ENCODE peak calls at places on chromosomes 4 and X, in seven cellular contexts. N is HCT116, H is K562, R is A549, T is H1, E is IMR-90, Z is GM12878. S is an unnamed sample.

GRCh38 chrX:10529344-10529743 is 91.0 kb downstream of the MID1 start:
- DNase-seq in N (no peak), H (no peak), R (no peak), T (no peak), E (peak), Z (no peak), S (no peak)

GRCh38 chr4:6342530-6343293 is 73.1 kb downstream of the WFS1 start:
- DNase-seq in N (no peak), H (no peak), R (peak), T (no peak), E (peak), Z (no peak), S (no peak)

GRCh38 chr4:171924761-171925376 is 111.7 kb downstream of the GALNTL6 start:
- DNase-seq in N (no peak), H (no peak), R (no peak), T (no peak), E (no peak), Z (no peak), S (no peak)

GRCh38 chr4:6942238-6942800 is 32.7 kb downstream of the TBC1D14 start:
- DNase-seq in N (peak), H (peak), R (peak), T (no peak), E (peak), Z (peak), S (no peak)

GRCh38 chr4:41538017-41538733 is at the start of gene LIMCH1:
- DNase-seq in N (no peak), H (no peak), R (peak), T (peak), E (no peak), Z (no peak), S (no peak)

GRCh38 chr4:181962321-181962720 is 280.9 kb upstream of the TENM3 start:
- DNase-seq in N (no peak), H (no peak), R (no peak), T (no peak), E (no peak), Z (no peak), S (no peak)

GRCh38 chrX:38332505-38332904 is 5.2 kb upstream of the RPGR start:
- DNase-seq in N (no peak), H (no peak), R (no peak), T (no peak), E (no peak), Z (peak), S (no peak)

GRCh38 chrX:137194164-137194563 is 160.4 kb upstream of the GPR101 start:
- DNase-seq in N (peak), H (peak), R (peak), T (peak), E (peak), Z (peak), S (peak)

GRCh38 chr4:89420507-89420906 is 112.9 kb upstream of the GPRIN3 start:
- DNase-seq in N (no peak), H (no peak), R (no peak), T (no peak), E (peak), Z (no peak), S (no peak)

GRCh38 chr4:186204611-186205144 is 13.3 kb downstream of the CYP4V2 start:
- DNase-seq in N (no peak), H (no peak), R (no peak), T (no peak), E (no peak), Z (no peak), S (no peak)

GRCh38 chr4:84920591-84920990 is 45.9 kb downstream of the WDFY3 start:
- DNase-seq in N (no peak), H (no peak), R (no peak), T (no peak), E (peak), Z (no peak), S (no peak)

GRCh38 chr4:32425243-32425642 is 1705.1 kb downstream of the PCDH7 start:
- DNase-seq in N (no peak), H (no peak), R (no peak), T (no peak), E (no peak), Z (no peak), S (no peak)

GRCh38 chr4:173185832-173186545 is 17.4 kb downstream of the GALNT7 start:
- DNase-seq in N (no peak), H (no peak), R (peak), T (no peak), E (no peak), Z (no peak), S (no peak)

GRCh38 chr4:76821661-76822060 is 76.3 kb downstream of the SOWAHB start:
- DNase-seq in N (no peak), H (no peak), R (no peak), T (no peak), E (peak), Z (no peak), S (no peak)

DNA sequence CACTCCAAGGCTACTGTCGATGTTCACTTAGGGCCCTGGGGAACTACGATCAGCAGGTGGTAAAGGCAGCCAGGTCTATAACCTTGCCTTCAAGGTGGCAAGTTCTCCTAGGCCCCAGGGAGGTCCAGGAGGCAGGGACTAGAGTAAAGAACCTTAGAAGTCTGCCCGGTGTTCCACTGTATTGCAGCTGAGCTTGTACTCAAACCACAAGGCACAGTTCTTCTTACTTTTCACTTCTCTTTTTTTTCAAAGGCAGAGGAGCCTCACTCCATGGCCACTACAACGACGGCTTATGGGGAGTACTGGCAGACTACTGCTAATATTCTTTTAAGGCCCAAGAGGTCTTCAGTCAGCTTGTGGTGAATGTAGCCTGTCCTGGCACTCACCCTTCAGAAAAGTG is 78.8 kb upstream of the GPR174 start:
- DNase-seq in N (no peak), H (no peak), R (no peak), T (no peak), E (no peak), Z (peak), S (no peak)
- TF ChIP-seq CEBPB in N (no peak), H (no peak), R (no peak), T (no peak), E (no peak), Z (no peak), S (no peak)

DNA sequence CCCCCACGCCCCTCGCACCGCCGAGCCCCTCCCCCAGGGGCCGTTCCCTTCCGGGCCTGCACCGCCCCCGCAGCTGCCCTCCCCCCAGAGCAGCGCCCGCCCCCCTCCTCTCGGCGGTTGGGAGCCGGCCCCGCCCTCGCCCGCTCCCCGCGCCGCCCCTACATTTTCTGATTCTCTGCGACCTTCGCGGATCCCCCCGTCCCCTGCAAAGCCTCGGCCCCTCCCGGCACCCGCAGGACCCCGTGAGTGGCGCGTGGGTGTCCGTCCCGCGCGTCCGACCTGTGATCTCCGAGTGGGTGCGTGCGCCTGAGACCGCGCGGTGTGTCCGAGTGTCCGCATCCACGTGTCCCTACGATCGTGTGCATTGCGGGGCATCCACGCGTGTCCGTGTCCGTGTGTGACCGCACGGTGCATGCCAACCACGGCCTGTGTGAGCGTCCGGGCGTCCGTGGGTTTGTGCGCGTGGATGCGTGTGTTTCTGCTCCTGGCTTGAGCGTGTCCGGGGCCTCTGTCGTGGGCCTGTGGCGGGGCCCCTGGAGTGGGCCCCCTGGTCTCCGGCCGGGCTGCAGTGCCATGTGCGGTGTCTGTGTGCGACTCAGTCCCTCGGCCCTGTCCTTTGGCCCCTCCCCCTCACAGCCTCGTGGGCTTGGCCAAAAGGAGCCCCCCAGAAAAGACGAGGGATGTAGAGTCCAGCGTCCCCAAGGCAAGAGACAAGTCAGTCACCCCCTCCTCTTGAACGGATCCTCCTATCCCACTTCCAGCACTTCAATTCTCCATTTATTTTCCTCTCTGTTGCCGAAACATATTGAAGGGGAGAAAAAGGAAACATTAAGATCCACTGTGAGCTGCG is 8.8 kb upstream of the NKX1-1 start:
- DNase-seq in N (no peak), H (peak), R (no peak), T (no peak), E (no peak), Z (no peak), S (no peak)
- TF ChIP-seq CEBPB in N (no peak), H (no peak), R (no peak), T (no peak), E (no peak), Z (no peak), S (no peak)

GRCh38 chr4:2799444-2799911 is 6.6 kb downstream of the SH3BP2 start:
- DNase-seq in N (no peak), H (no peak), R (no peak), T (no peak), E (no peak), Z (no peak), S (no peak)
- TF ChIP-seq CEBPB in N (no peak), H (no peak), R (no peak), T (no peak), E (no peak), Z (no peak), S (no peak)

GRCh38 chrX:68699960-68700746 is 52.7 kb downstream of the STARD8 start:
- DNase-seq in N (no peak), H (peak), R (no peak), T (no peak), E (peak), Z (no peak), S (no peak)
- TF ChIP-seq CEBPB in N (no peak), H (no peak), R (no peak), T (no peak), E (no peak), Z (no peak), S (no peak)

GRCh38 chr4:177047070-177047850 is 254.5 kb upstream of the VEGFC start:
- DNase-seq in N (peak), H (peak), R (peak), T (no peak), E (peak), Z (no peak), S (peak)
- TF ChIP-seq CEBPB in N (no peak), H (no peak), R (no peak), T (no peak), E (no peak), Z (no peak), S (no peak)

S was measured in HepG2.